ENCODE peak calls at places on chromosomes 13 and 19, in six cellular contexts. S is CD4-positive, alpha-beta memory T cell; J is psoas muscle; Y is pancreas; L is GM12864; P is NCI-H1092. W is an unnamed sample.

GRCh38 chr19:55400281-55401087 is 7.1 kb downstream of the UBE2S start:
- DNase-seq in S (no peak), P (no peak), L (no peak), J (no peak), Y (no peak), W (no peak)

GRCh38 chr19:3665681-3666544 is 34.4 kb downstream of the PIP5K1C start:
- DNase-seq in J (peak), L (no peak), P (no peak), Y (peak), S (peak), W (no peak)

GRCh38 chr19:47729799-47730520 is 15.4 kb upstream of the NOP53 start:
- DNase-seq in Y (peak), L (no peak), S (no peak), J (peak), P (no peak), W (no peak)

GRCh38 chr19:49017041-49017665 is at the start of gene LHB:
- DNase-seq in P (no peak), J (no peak), S (no peak), Y (no peak), L (no peak), W (no peak)

GRCh38 chr19:17522988-17523872 is 11.8 kb downstream of the PGLS start:
- DNase-seq in S (peak), Y (no peak), J (peak), P (no peak), L (peak), W (no peak)

GRCh38 chr13:26557393-26558073 is at the start of gene WASF3:
- DNase-seq in Y (peak), S (no peak), L (peak), P (peak), J (peak), W (peak)

GRCh38 chr13:58097831-58098230 is 466.3 kb downstream of the PCDH17 start:
- DNase-seq in J (no peak), Y (no peak), L (no peak), S (no peak), P (no peak), W (no peak)

GRCh38 chr13:67366533-67366932 is 136.4 kb upstream of the PCDH9 start:
- DNase-seq in S (no peak), L (no peak), P (no peak), J (no peak), Y (no peak), W (no peak)

GRCh38 chr19:6350688-6351087 is 10.6 kb upstream of the CLPP start:
- DNase-seq in L (no peak), Y (no peak), P (no peak), S (no peak), J (no peak), W (no peak)

GRCh38 chr13:51786425-51787010 is 17.4 kb downstream of the DHRS12 start:
- DNase-seq in L (no peak), S (no peak), Y (no peak), J (no peak), P (no peak), W (no peak)

GRCh38 chr19:29793116-29793727 is 18.6 kb upstream of the CCNE1 start:
- DNase-seq in P (no peak), S (no peak), J (peak), Y (no peak), L (no peak), W (no peak)

W was measured in AG09309.